ENCODE peak calls at places on chromosomes 6 and 20, in five cellular contexts. W is NCI-H345; U is HCEC 1CT; J is Jurkat, Clone E6-1; I is T-helper 1 cell. O is an unnamed sample.

GRCh38 chr6:98836962-98837944 is 2.9 kb downstream of the POU3F2 start:
- DNase-seq in W (no peak), U (no peak), J (no peak), I (no peak), O (no peak)

GRCh38 chr20:48797850-48798747 is 29.7 kb downstream of the PREX1 start:
- DNase-seq in W (no peak), U (no peak), J (no peak), I (no peak), O (no peak)

GRCh38 chr6:125867483-125867935 is 76.7 kb downstream of the NCOA7 start:
- DNase-seq in W (peak), U (peak), J (no peak), I (no peak), O (peak)

GRCh38 chr20:10074513-10074912 is 39.7 kb downstream of the ANKEF1 start:
- DNase-seq in W (no peak), U (peak), J (no peak), I (no peak), O (peak)

GRCh38 chr20:53805895-53806384 is 212.3 kb upstream of the ZNF217 start:
- DNase-seq in W (no peak), U (peak), J (no peak), I (no peak), O (peak)

GRCh38 chr6:158797331-158798202 is 21.6 kb downstream of the EZR start:
- DNase-seq in W (no peak), U (no peak), J (no peak), I (no peak), O (peak)

GRCh38 chr20:64231621-64232550 is 23.7 kb upstream of the PCMTD2 start:
- DNase-seq in W (no peak), U (no peak), J (no peak), I (no peak), O (no peak)

GRCh38 chr20:4108495-4109306 is 93.3 kb upstream of the RNF24 start:
- DNase-seq in W (peak), U (peak), J (peak), I (no peak), O (peak)

GRCh38 chr6:17297261-17298080 is 16.3 kb downstream of the RBM24 start:
- DNase-seq in W (no peak), U (no peak), J (no peak), I (no peak), O (no peak)

GRCh38 chr6:33700391-33701050 is 11.0 kb downstream of the UQCC2 start:
- DNase-seq in W (no peak), U (peak), J (peak), I (peak), O (peak)

GRCh38 chr6:109284675-109285074 is 97.6 kb downstream of the CD164 start:
- DNase-seq in W (no peak), U (no peak), J (no peak), I (no peak), O (no peak)

GRCh38 chr6:130666796-130667195 is 160.4 kb upstream of the SMLR1 start:
- DNase-seq in W (no peak), U (no peak), J (no peak), I (no peak), O (no peak)

GRCh38 chr6:292506-293184 is 358 bp downstream of the DUSP22 start:
- DNase-seq in W (no peak), U (peak), J (peak), I (peak), O (peak)

GRCh38 chr20:4451487-4451886 is 270.2 kb upstream of the PRND start:
- DNase-seq in W (no peak), U (no peak), J (no peak), I (no peak), O (no peak)

GRCh38 chr6:147820520-147820919 is 312.0 kb downstream of the SAMD5 start:
- DNase-seq in W (no peak), U (no peak), J (no peak), I (no peak), O (no peak)

GRCh38 chr6:151160869-151161268 is 78.9 kb upstream of the AKAP12 start:
- DNase-seq in W (no peak), U (no peak), J (no peak), I (no peak), O (peak)

GRCh38 chr6:42756713-42757112 is 10.8 kb upstream of the TBCC start:
- DNase-seq in W (no peak), U (no peak), J (no peak), I (no peak), O (no peak)

GRCh38 chr20:3193806-3194616 is 10.5 kb downstream of the DDRGK1 start:
- DNase-seq in W (no peak), U (no peak), J (no peak), I (no peak), O (no peak)

GRCh38 chr6:56671651-56672461 is 29.2 kb upstream of the DST start:
- DNase-seq in W (no peak), U (no peak), J (peak), I (no peak), O (no peak)

GRCh38 chr20:46087161-46087560 is 2.6 kb downstream of the NCOA5 start:
- DNase-seq in W (no peak), U (no peak), J (no peak), I (no peak), O (no peak)

GRCh38 chr20:55099251-55099650 is 623.9 kb downstream of the DOK5 start:
- DNase-seq in W (no peak), U (no peak), J (no peak), I (no peak), O (no peak)

O was measured in AG20443.